ENCODE peak calls at places on chromosomes 16 and 17, in nine cellular contexts. D is HEK293T; B is NCI-H1436; J is ELR; P is GM10248; H is A549; Q is stimulated activated effector memory CD8-positive, alpha-beta T cell treated with anti-CD3 and anti-CD28 coated beads, Interleukin-12 subunit alpha, Interleukin-12 subunit beta, amount 100 ng/mL, for 72 hours; O is amniotic stem cell; R is kidney tubule cell. G is an unnamed sample.

GRCh38 chr16:50259334-50260205 is 6.8 kb upstream of the ADCY7 start:
- DNase-seq in D (no peak), B (no peak), J (no peak), P (no peak), H (no peak), Q (no peak), O (no peak), R (no peak), G (no peak)

GRCh38 chr17:69960755-69961154 is 114.3 kb upstream of the KCNJ16 start:
- DNase-seq in D (no peak), B (no peak), J (no peak), P (no peak), H (no peak), Q (no peak), O (no peak), R (no peak), G (no peak)

GRCh38 chr17:29573871-29574731 is 5.6 kb downstream of the TP53I13 start:
- DNase-seq in D (no peak), B (no peak), J (no peak), P (no peak), H (no peak), Q (no peak), O (no peak), R (no peak), G (peak; percentile 6)

GRCh38 chr16:29816694-29817441 is 916 bp downstream of the PAGR1 start:
- DNase-seq in D (peak; percentile 72), B (peak; percentile 30), J (peak; percentile 75), P (peak; percentile 53), H (peak; percentile 71), Q (peak; percentile 83), O (no peak), R (peak; percentile 79), G (peak; percentile 86)

GRCh38 chr16:81798311-81799137 is 19.4 kb downstream of the PLCG2 start:
- DNase-seq in D (no peak), B (no peak), J (no peak), P (peak; percentile 78), H (no peak), Q (peak; percentile 86), O (no peak), R (no peak), G (peak; percentile 70)

GRCh38 chr16:8096211-8096610 is 494.1 kb downstream of the TMEM114 start:
- DNase-seq in D (no peak), B (no peak), J (no peak), P (no peak), H (no peak), Q (no peak), O (no peak), R (no peak), G (no peak)

GRCh38 chr17:7440823-7441174 is 1.5 kb downstream of the FGF11 start:
- DNase-seq in D (peak; percentile 25), B (no peak), J (peak; percentile 35), P (peak; percentile 78), H (no peak), Q (peak; percentile 59), O (no peak), R (peak; percentile 68), G (peak; percentile 62)

GRCh38 chr16:75482434-75483205 is 12.6 kb downstream of the CHST6 start:
- DNase-seq in D (no peak), B (peak; percentile 24), J (no peak), P (no peak), H (no peak), Q (no peak), O (no peak), R (no peak), G (peak; percentile 10)

GRCh38 chr16:86222965-86223551 is 287.3 kb upstream of the FOXF1 start:
- DNase-seq in D (no peak), B (no peak), J (peak; percentile 88), P (no peak), H (no peak), Q (no peak), O (peak; percentile 84), R (no peak), G (no peak)

GRCh38 chr16:77064037-77064436 is 127.0 kb upstream of the MON1B start:
- DNase-seq in D (no peak), B (no peak), J (no peak), P (no peak), H (no peak), Q (no peak), O (no peak), R (no peak), G (no peak)

GRCh38 chr16:81956213-81956948 is 54.9 kb downstream of the SDR42E1 start:
- DNase-seq in D (no peak), B (no peak), J (peak; percentile 21), P (no peak), H (no peak), Q (no peak), O (no peak), R (no peak), G (peak; percentile 11)

GRCh38 chr17:39069114-39069756 is 82.2 kb downstream of the PLXDC1 start:
- DNase-seq in D (peak; percentile 42), B (peak; percentile 64), J (peak; percentile 74), P (peak; percentile 78), H (peak; percentile 58), Q (no peak), O (no peak), R (peak; percentile 48), G (peak; percentile 27)

GRCh38 chr17:80474933-80475915 is 1.2 kb downstream of the NPTX1 start:
- DNase-seq in D (peak; percentile 36), B (no peak), J (no peak), P (no peak), H (peak; percentile 44), Q (no peak), O (no peak), R (no peak), G (peak; percentile 38)

GRCh38 chr16:87190288-87191240 is 126.6 kb downstream of the C16orf95 start:
- DNase-seq in D (no peak), B (no peak), J (peak; percentile 41), P (no peak), H (no peak), Q (no peak), O (no peak), R (no peak), G (no peak)

GRCh38 chr16:50340578-50340977 is 28.2 kb downstream of the BRD7 start:
- DNase-seq in D (no peak), B (no peak), J (no peak), P (no peak), H (no peak), Q (no peak), O (no peak), R (no peak), G (no peak)

GRCh38 chr16:84315422-84315821 is 20.7 kb downstream of the WFDC1 start:
- DNase-seq in D (no peak), B (no peak), J (no peak), P (no peak), H (peak; percentile 26), Q (no peak), O (no peak), R (no peak), G (no peak)

GRCh38 chr17:58741121-58741625 is 14.5 kb upstream of the PPM1E start:
- DNase-seq in D (no peak), B (no peak), J (peak; percentile 66), P (no peak), H (peak; percentile 14), Q (no peak), O (no peak), R (peak; percentile 58), G (no peak)

GRCh38 chr17:63399316-63399715 is 46.8 kb downstream of the CYB561 start:
- DNase-seq in D (no peak), B (no peak), J (no peak), P (no peak), H (no peak), Q (no peak), O (no peak), R (no peak), G (no peak)

GRCh38 chr17:15926039-15926740 is 18.7 kb upstream of the ADORA2B start:
- DNase-seq in D (no peak), B (no peak), J (no peak), P (no peak), H (no peak), Q (no peak), O (no peak), R (no peak), G (no peak)

GRCh38 chr16:68732068-68732680 is 4.9 kb upstream of the CDH1 start:
- DNase-seq in D (peak; percentile 54), B (no peak), J (peak; percentile 34), P (no peak), H (peak; percentile 68), Q (no peak), O (no peak), R (peak; percentile 79), G (no peak)

GRCh38 chr16:88924834-88925539 is 52.0 kb downstream of the CBFA2T3 start:
- DNase-seq in D (peak; percentile 68), B (peak; percentile 91), J (peak; percentile 93), P (peak; percentile 72), H (peak; percentile 61), Q (no peak), O (peak; percentile 86), R (peak; percentile 91), G (peak; percentile 71)

GRCh38 chr16:73013974-73014373 is 34.0 kb downstream of the ZFHX3 start:
- DNase-seq in D (no peak), B (no peak), J (no peak), P (no peak), H (no peak), Q (no peak), O (no peak), R (no peak), G (no peak)

GRCh38 chr16:80319181-80319580 is 221.6 kb upstream of the DYNLRB2 start:
- DNase-seq in D (peak; percentile 18), B (no peak), J (peak; percentile 26), P (no peak), H (no peak), Q (no peak), O (no peak), R (peak; percentile 12), G (peak; percentile 14)

GRCh38 chr17:68580236-68580903 is 20.8 kb downstream of the FAM20A start:
- DNase-seq in D (no peak), B (no peak), J (no peak), P (no peak), H (no peak), Q (no peak), O (no peak), R (peak; percentile 25), G (no peak)

GRCh38 chr16:2935418-2935817 is 23.7 kb downstream of the FLYWCH1 start:
- DNase-seq in D (no peak), B (no peak), J (no peak), P (no peak), H (no peak), Q (no peak), O (no peak), R (no peak), G (no peak)

GRCh38 chr16:80347900-80348299 is 192.9 kb upstream of the DYNLRB2 start:
- DNase-seq in D (no peak), B (no peak), J (no peak), P (no peak), H (no peak), Q (no peak), O (no peak), R (no peak), G (no peak)

GRCh38 chr16:4726616-4727015 is 7.5 kb downstream of the ANKS3 start:
- DNase-seq in D (no peak), B (no peak), J (no peak), P (no peak), H (no peak), Q (no peak), O (no peak), R (no peak), G (no peak)